ENCODE peak calls at places on chromosomes 11 and 22, in seven cellular contexts. K is lower lobe of right lung, C is A549, Q is left ventricle myocardium inferior, L is H9, E is K562, S is sigmoid colon. M is an unnamed sample.

GRCh38 chr22:44455151-44455962 is 42.7 kb downstream of the RTL6 start:
- DNase-seq in K (no peak), C (no peak), Q (no peak), L (no peak), E (no peak), S (no peak), M (no peak)

GRCh38 chr11:83768476-83768875 is 482.3 kb upstream of the CCDC90B start:
- DNase-seq in K (no peak), C (no peak), Q (no peak), L (no peak), E (no peak), S (no peak), M (no peak)

GRCh38 chr11:27357250-27357649 is 5.8 kb downstream of the CCDC34 start:
- DNase-seq in K (no peak), C (no peak), Q (no peak), L (no peak), E (no peak), S (no peak), M (no peak)

GRCh38 chr11:24697722-24698121 is 200.9 kb downstream of the LUZP2 start:
- DNase-seq in K (no peak), C (no peak), Q (no peak), L (no peak), E (no peak), S (no peak), M (no peak)

GRCh38 chr11:44842219-44842618 is 108.5 kb downstream of the TP53I11 start:
- DNase-seq in K (no peak), C (no peak), Q (no peak), L (no peak), E (no peak), S (no peak), M (no peak)

GRCh38 chr22:48640890-48641771 is 1186.5 kb downstream of the BRD1 start:
- DNase-seq in K (no peak), C (no peak), Q (no peak), L (no peak), E (no peak), S (no peak), M (no peak)

GRCh38 chr11:32215157-32215556 is 124.3 kb downstream of the RCN1 start:
- DNase-seq in K (no peak), C (no peak), Q (no peak), L (no peak), E (no peak), S (no peak), M (no peak)

GRCh38 chr11:33802414-33802950 is 28.2 kb upstream of the FBXO3 start:
- DNase-seq in K (no peak), C (peak; percentile 70), Q (peak; percentile 24), L (peak; percentile 90), E (no peak), S (peak; percentile 74), M (peak; percentile 87)

GRCh38 chr11:28448186-28448585 is 340.0 kb downstream of the METTL15 start:
- DNase-seq in K (no peak), C (no peak), Q (no peak), L (no peak), E (no peak), S (no peak), M (no peak)

GRCh38 chr11:73752903-73753302 is 8.0 kb downstream of the RAB6A start:
- DNase-seq in K (peak; percentile 61), C (no peak), Q (no peak), L (no peak), E (no peak), S (no peak), M (no peak)

GRCh38 chr11:71263391-71263790 is 11.0 kb upstream of the SHANK2 start:
- DNase-seq in K (no peak), C (no peak), Q (no peak), L (no peak), E (no peak), S (no peak), M (no peak)

GRCh38 chr11:61132646-61133045 is 28.6 kb downstream of the VPS37C start:
- DNase-seq in K (no peak), C (no peak), Q (no peak), L (no peak), E (no peak), S (no peak), M (no peak)

GRCh38 chr11:75719089-75719638 is 1.5 kb downstream of the MOGAT2 start:
- DNase-seq in K (no peak), C (no peak), Q (no peak), L (no peak), E (no peak), S (no peak), M (no peak)

GRCh38 chr11:10529279-10529678 is 11.7 kb downstream of the RNF141 start:
- DNase-seq in K (no peak), C (no peak), Q (no peak), L (no peak), E (no peak), S (no peak), M (no peak)

GRCh38 chr11:98300777-98301176 is 720.0 kb upstream of the CNTN5 start:
- DNase-seq in K (no peak), C (no peak), Q (no peak), L (no peak), E (no peak), S (no peak), M (no peak)

GRCh38 chr22:50530857-50531545 is 1.2 kb upstream of the TYMP start:
- DNase-seq in K (peak; percentile 96), C (peak; percentile 60), Q (peak; percentile 87), L (peak; percentile 84), E (no peak), S (peak; percentile 94), M (no peak)

GRCh38 chr11:113322158-113322557 is 7.8 kb downstream of the TTC12 start:
- DNase-seq in K (no peak), C (no peak), Q (no peak), L (no peak), E (no peak), S (no peak), M (no peak)

GRCh38 chr22:48564995-48565394 is 1262.7 kb downstream of the BRD1 start:
- DNase-seq in K (peak; percentile 31), C (no peak), Q (no peak), L (no peak), E (no peak), S (no peak), M (no peak)

GRCh38 chr22:43188829-43189545 is 2.1 kb upstream of the TTLL12 start:
- DNase-seq in K (no peak), C (no peak), Q (no peak), L (no peak), E (no peak), S (no peak), M (no peak)

GRCh38 chr22:29947410-29948387 is 64.7 kb downstream of the MTMR3 start:
- DNase-seq in K (no peak), C (no peak), Q (no peak), L (no peak), E (no peak), S (no peak), M (no peak)

GRCh38 chr11:132242662-132243061 is 872.2 kb downstream of the NTM start:
- DNase-seq in K (no peak), C (no peak), Q (no peak), L (no peak), E (no peak), S (no peak), M (no peak)

GRCh38 chr11:101446238-101446637 is 137.6 kb downstream of the TRPC6 start:
- DNase-seq in K (no peak), C (no peak), Q (no peak), L (no peak), E (no peak), S (no peak), M (no peak)

GRCh38 chr11:119533931-119534694 is 111.1 kb upstream of the THY1 start:
- DNase-seq in K (peak; percentile 82), C (peak; percentile 64), Q (peak; percentile 73), L (peak; percentile 86), E (peak; percentile 76), S (peak; percentile 83), M (peak; percentile 47)

DNA sequence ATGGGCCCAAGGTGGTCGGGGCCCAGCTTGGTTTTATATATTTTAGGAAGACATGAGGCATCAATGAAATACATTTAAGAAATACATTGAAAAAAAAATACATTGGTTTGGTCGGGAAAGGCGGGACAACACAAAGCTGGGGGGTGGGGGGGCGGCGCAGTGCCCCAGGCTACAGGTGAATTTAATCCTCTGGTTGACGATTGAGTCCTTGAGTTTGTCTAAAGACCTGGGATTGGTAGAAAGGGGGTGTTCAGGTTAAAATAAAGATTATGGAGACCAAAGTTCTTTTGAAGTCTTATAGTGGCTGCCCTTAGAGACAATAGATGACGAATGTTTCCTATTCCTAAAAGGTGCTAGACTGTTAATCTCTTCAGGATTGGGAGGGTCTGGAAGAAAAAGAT is 3.1 kb downstream of the IFITM1 start:
- DNase-seq in K (no peak), C (no peak), Q (no peak), L (peak; percentile 36), E (no peak), S (no peak), M (no peak)
- H3K27ac ChIP-seq in K (peak overlapping the region; percentile 82), C (no peak overlapping the region), Q (peak overlapping the region; percentile 94), L (no peak overlapping the region), E (peak overlapping the region; percentile 87), S (peak overlapping the region; percentile 73), M (no peak overlapping the region)

GRCh38 chr11:121372671-121373429 is 79.3 kb upstream of the SORL1 start:
- DNase-seq in K (no peak), C (no peak), Q (no peak), L (peak; percentile 34), E (no peak), S (no peak), M (no peak)
- H3K27ac ChIP-seq in K (no peak overlapping the region), C (no peak overlapping the region), Q (no peak overlapping the region), L (peak overlapping the region; percentile 82), E (no peak overlapping the region), S (no peak overlapping the region), M (peak overlapping the region; percentile 18)

GRCh38 chr11:120827820-120828219 is 196.1 kb upstream of the TBCEL start:
- DNase-seq in K (no peak), C (no peak), Q (no peak), L (no peak), E (no peak), S (no peak), M (no peak)

GRCh38 chr11:120824242-120824641 is 199.7 kb upstream of the TBCEL start:
- DNase-seq in K (no peak), C (no peak), Q (no peak), L (no peak), E (no peak), S (no peak), M (no peak)

GRCh38 chr11:120830092-120830491 is 193.8 kb upstream of the TBCEL start:
- DNase-seq in K (no peak), C (no peak), Q (no peak), L (no peak), E (no peak), S (no peak), M (no peak)

GRCh38 chr11:120832609-120833221 is 191.2 kb upstream of the TBCEL start:
- DNase-seq in K (no peak), C (no peak), Q (no peak), L (no peak), E (no peak), S (no peak), M (no peak)

DNA sequence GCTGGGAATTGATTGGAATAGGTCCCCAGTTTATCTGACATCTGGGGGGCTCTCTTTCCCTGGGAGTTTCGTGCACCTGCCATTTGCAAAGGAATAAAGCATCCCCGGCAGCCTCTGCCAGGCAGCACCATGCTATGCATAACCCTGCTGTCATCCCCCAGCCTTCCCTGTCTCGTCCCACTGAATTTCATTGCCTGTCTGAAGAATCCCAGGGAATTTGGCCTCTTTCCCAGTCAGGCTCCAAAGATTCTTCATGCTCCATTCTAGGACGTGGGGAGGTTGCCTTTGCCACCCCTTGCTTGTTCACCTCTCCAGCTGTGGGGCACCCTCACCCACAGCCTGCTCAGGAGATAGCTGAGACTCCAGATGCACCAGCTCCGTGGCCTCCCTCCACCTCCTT is 195.1 kb upstream of the TBCEL start:
- DNase-seq in K (no peak), C (no peak), Q (no peak), L (no peak), E (no peak), S (no peak), M (no peak)
- H3K27ac ChIP-seq in K (no peak overlapping the region), C (no peak overlapping the region), Q (no peak overlapping the region), L (no peak overlapping the region), E (no peak overlapping the region), S (no peak overlapping the region), M (no peak overlapping the region)

GRCh38 chr11:79439893-79440450 is 858 bp downstream of the TENM4 start:
- DNase-seq in K (peak; percentile 44), C (no peak), Q (peak; percentile 28), L (peak; percentile 55), E (no peak), S (peak; percentile 69), M (no peak)
- H3K27ac ChIP-seq in K (no peak overlapping the region), C (peak overlapping the region; percentile 0), Q (peak overlapping the region; percentile 63), L (no peak overlapping the region), E (no peak overlapping the region), S (peak overlapping the region; percentile 87), M (no peak overlapping the region)